ENCODE peak calls at places on chromosomes 4 and X, in seven cellular contexts. Y is brain microvascular endothelial cell, U is pancreas, G is fibroblast of the aortic adventitia, C is fibroblast of lung, S is psoas muscle, Z is BJ. H is an unnamed sample.

GRCh38 chrX:150334100-150334499 is 29.0 kb upstream of the MAMLD1 start:
- DNase-seq in G (peak), Z (no peak), Y (no peak), C (no peak), U (no peak), S (peak), H (no peak)

GRCh38 chr4:111362891-111363290 is 740.0 kb upstream of the PITX2 start:
- DNase-seq in U (no peak), S (peak), Y (no peak), Z (peak), C (peak), G (peak), H (peak)

GRCh38 chrX:55919367-55920221 is 202.0 kb downstream of the RRAGB start:
- DNase-seq in S (no peak), C (no peak), Z (no peak), Y (no peak), U (peak), G (no peak), H (no peak)

GRCh38 chrX:146186540-146186939 is 368.9 kb downstream of the SLITRK2 start:
- DNase-seq in C (no peak), Y (no peak), Z (no peak), S (no peak), G (no peak), U (no peak), H (no peak)

GRCh38 chrX:24146283-24146865 is 3.2 kb upstream of the ZFX start:
- DNase-seq in U (no peak), G (no peak), Y (no peak), S (no peak), C (no peak), Z (peak), H (no peak)

GRCh38 chrX:136662104-136662503 is 14.1 kb downstream of the CD40LG start:
- DNase-seq in Y (no peak), Z (no peak), C (no peak), S (no peak), U (no peak), G (no peak), H (no peak)

GRCh38 chrX:130170752-130171445 is 863 bp upstream of the RAB33A start:
- DNase-seq in G (no peak), Z (no peak), Y (peak), U (peak), C (peak), S (peak), H (no peak)

GRCh38 chr4:182062936-182063335 is 180.3 kb upstream of the TENM3 start:
- DNase-seq in Y (peak), U (no peak), C (peak), S (no peak), G (peak), Z (peak), H (peak)

GRCh38 chrX:116749943-116750342 is 287.2 kb upstream of the CT83 start:
- DNase-seq in Y (no peak), C (no peak), Z (no peak), G (no peak), S (no peak), U (no peak), H (no peak)

GRCh38 chr4:7823416-7823824 is 116.2 kb downstream of the AFAP1 start:
- DNase-seq in G (peak), S (peak), U (no peak), C (no peak), Z (no peak), Y (no peak), H (peak)

GRCh38 chr4:154329939-154330338 is 161.7 kb downstream of the DCHS2 start:
- DNase-seq in G (peak), Z (peak), Y (no peak), S (peak), U (no peak), C (no peak), H (peak)

GRCh38 chr4:154328030-154328429 is 163.6 kb downstream of the DCHS2 start:
- DNase-seq in S (no peak), U (no peak), C (no peak), G (no peak), Y (no peak), Z (no peak), H (no peak)

GRCh38 chr4:154335588-154335987 is 156.0 kb downstream of the DCHS2 start:
- DNase-seq in S (no peak), C (no peak), U (no peak), Z (no peak), G (no peak), Y (no peak), H (no peak)

GRCh38 chr4:154329268-154329858 is 162.2 kb downstream of the DCHS2 start:
- DNase-seq in G (peak), Y (no peak), S (no peak), C (peak), Z (no peak), U (no peak), H (peak)

GRCh38 chr4:154332681-154333421 is 158.7 kb downstream of the DCHS2 start:
- DNase-seq in Z (no peak), C (peak), Y (peak), U (peak), S (peak), G (no peak), H (peak)
- H3K4me3 ChIP-seq in Z (no peak), C (peak), Y (peak), U (peak), S (no peak), G (no peak), H (peak)

DNA sequence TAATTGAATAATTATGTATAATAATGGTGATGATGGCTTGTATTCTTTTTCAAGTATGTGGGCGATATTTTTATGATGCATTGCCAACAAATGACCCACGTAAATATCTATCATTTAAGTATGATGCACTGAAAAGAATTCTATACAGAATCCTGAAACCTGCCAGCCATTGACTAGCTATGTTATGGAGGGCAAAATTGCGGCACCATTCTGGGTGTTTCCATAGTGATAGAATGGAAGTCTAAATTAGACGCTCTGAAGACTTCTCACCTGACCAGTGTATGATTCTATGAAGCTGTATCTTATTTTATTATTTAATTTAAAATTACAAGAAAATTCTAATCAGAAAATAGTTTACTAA is 673 bp upstream of the CENPC start:
- DNase-seq in U (no peak), C (no peak), Z (no peak), Y (no peak), S (no peak), G (no peak), H (no peak)
- H3K4me3 ChIP-seq in U (peak), C (peak), Z (peak), Y (peak), S (peak), G (peak), H (peak)

DNA sequence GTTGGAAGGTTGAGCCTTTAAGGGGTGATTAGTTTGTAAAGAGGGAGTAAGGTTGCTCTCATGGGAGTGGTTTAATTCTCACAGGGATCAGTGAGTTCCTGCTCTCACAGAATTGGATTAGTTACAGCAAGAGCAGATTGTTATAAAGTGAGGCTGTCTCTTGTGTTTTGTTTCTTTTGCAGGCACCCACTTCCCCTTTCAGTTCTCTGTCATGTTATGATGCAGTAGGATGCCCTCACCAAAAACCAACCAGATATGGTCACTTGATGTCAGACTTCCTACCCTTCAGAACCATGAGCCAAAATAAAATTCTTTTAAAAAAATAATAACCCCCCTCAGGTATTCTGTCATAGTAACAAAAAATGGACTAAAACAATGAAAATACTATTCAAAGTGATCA is 19.9 kb upstream of the IGSF1 start:
- DNase-seq in U (no peak), G (no peak), Z (no peak), C (no peak), Y (no peak), S (no peak), H (no peak)
- H3K4me3 ChIP-seq in U (no peak), G (no peak), Z (no peak), C (no peak), Y (no peak), S (no peak), H (no peak)

DNA sequence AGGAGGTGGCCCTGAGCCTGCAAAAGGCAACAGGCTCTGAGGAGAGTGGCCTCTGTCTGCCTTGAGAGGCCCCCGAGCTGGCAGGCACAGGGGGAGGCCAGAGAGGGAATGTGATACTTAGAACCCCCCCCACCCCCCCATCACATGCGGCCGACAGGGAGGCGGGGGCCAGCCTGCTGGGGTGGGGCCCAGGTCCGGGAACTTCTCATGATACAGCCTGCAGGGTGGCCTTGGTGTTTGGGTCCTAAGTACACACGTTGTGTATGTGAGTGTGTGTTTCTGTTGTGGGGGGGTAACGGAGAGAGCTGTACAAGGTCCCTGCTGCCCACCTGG is 19.7 kb downstream of the SH3BP2 start:
- DNase-seq in S (no peak), U (no peak), C (no peak), Y (no peak), Z (no peak), G (no peak), H (no peak)
- H3K4me3 ChIP-seq in S (peak), U (peak), C (no peak), Y (peak), Z (peak), G (peak), H (peak)

GRCh38 chr4:184284742-184285141 is 67.1 kb upstream of the ENPP6 start:
- DNase-seq in Z (no peak), S (no peak), Y (no peak), G (no peak), C (no peak), U (no peak), H (no peak)
- H3K4me3 ChIP-seq in Z (no peak), S (no peak), Y (no peak), G (no peak), C (no peak), U (no peak), H (no peak)

H was measured in fibroblast of pulmonary artery.